ENCODE peak calls at places on chromosomes 4 and X, in seven cellular contexts. P, Z, S, H, W, F and O are unnamed samples.

GRCh38 chrX:154714925-154715324 is 36.0 kb downstream of the GAB3 start:
- DNase-seq in P (no peak), Z (peak; percentile 53), S (no peak), H (no peak), W (peak; percentile 22), F (peak; percentile 71), O (no peak)

GRCh38 chrX:18394477-18394876 is 30.9 kb upstream of the CDKL5 start:
- DNase-seq in P (no peak), Z (no peak), S (no peak), H (no peak), W (no peak), F (no peak), O (no peak)

GRCh38 chr4:35689866-35690265 is 554.4 kb downstream of the ARAP2 start:
- DNase-seq in P (no peak), Z (no peak), S (no peak), H (no peak), W (no peak), F (no peak), O (no peak)

GRCh38 chr4:27003602-27004238 is 143.1 kb downstream of the STIM2 start:
- DNase-seq in P (peak; percentile 20), Z (no peak), S (no peak), H (no peak), W (no peak), F (no peak), O (peak; percentile 23)

GRCh38 chrX:137052641-137053235 is 18.9 kb upstream of the GPR101 start:
- DNase-seq in P (peak; percentile 22), Z (peak; percentile 8), S (peak; percentile 83), H (no peak), W (no peak), F (no peak), O (no peak)

GRCh38 chrX:19602866-19603620 is 87.7 kb upstream of the MAP3K15 start:
- DNase-seq in P (no peak), Z (peak; percentile 54), S (no peak), H (no peak), W (no peak), F (peak; percentile 8), O (no peak)

GRCh38 chrX:56281789-56282188 is 49.6 kb downstream of the KLF8 start:
- DNase-seq in P (no peak), Z (peak; percentile 1), S (no peak), H (no peak), W (peak; percentile 0), F (peak; percentile 37), O (no peak)

GRCh38 chrX:86914569-86914968 is 603.0 kb upstream of the KLHL4 start:
- DNase-seq in P (no peak), Z (no peak), S (no peak), H (no peak), W (no peak), F (no peak), O (no peak)

GRCh38 chr4:8362483-8362882 is 78.0 kb downstream of the ACOX3 start:
- DNase-seq in P (no peak), Z (no peak), S (no peak), H (peak; percentile 25), W (no peak), F (no peak), O (no peak)

GRCh38 chrX:123731258-123731986 is 1.4 kb downstream of the THOC2 start:
- DNase-seq in P (peak; percentile 8), Z (peak; percentile 21), S (peak; percentile 80), H (no peak), W (no peak), F (peak; percentile 26), O (peak; percentile 3)

GRCh38 chr4:110618091-110619000 is 4.5 kb downstream of the PITX2 start:
- DNase-seq in P (no peak), Z (no peak), S (peak; percentile 73), H (no peak), W (no peak), F (no peak), O (no peak)

GRCh38 chr4:114383721-114384120 is 214.9 kb upstream of the UGT8 start:
- DNase-seq in P (no peak), Z (no peak), S (no peak), H (no peak), W (no peak), F (no peak), O (no peak)

GRCh38 chr4:52755409-52755808 is 4.2 kb upstream of the ERVMER34-1 start:
- DNase-seq in P (no peak), Z (no peak), S (no peak), H (no peak), W (no peak), F (no peak), O (no peak)

GRCh38 chr4:106868381-106869035 is 167.6 kb downstream of the DKK2 start:
- DNase-seq in P (no peak), Z (no peak), S (no peak), H (no peak), W (no peak), F (no peak), O (no peak)

GRCh38 chr4:187017156-187017555 is 293.5 kb upstream of the FAT1 start:
- DNase-seq in P (no peak), Z (no peak), S (no peak), H (no peak), W (no peak), F (no peak), O (no peak)

GRCh38 chr4:176838611-176839411 is 46.1 kb upstream of the VEGFC start:
- DNase-seq in P (no peak), Z (peak; percentile 3), S (no peak), H (no peak), W (no peak), F (peak; percentile 65), O (no peak)

GRCh38 chr4:29277381-29277780 is 1442.8 kb upstream of the PCDH7 start:
- DNase-seq in P (no peak), Z (no peak), S (no peak), H (no peak), W (no peak), F (no peak), O (no peak)

GRCh38 chrX:111652719-111653118 is 28.3 kb upstream of the ALG13 start:
- DNase-seq in P (no peak), Z (no peak), S (no peak), H (no peak), W (no peak), F (no peak), O (no peak)

GRCh38 chrX:116230136-116230886 is 59.8 kb downstream of the AGTR2 start:
- DNase-seq in P (no peak), Z (no peak), S (no peak), H (no peak), W (no peak), F (no peak), O (no peak)

GRCh38 chr4:54498661-54499111 is 159.1 kb upstream of the KIT start:
- DNase-seq in P (no peak), Z (no peak), S (no peak), H (no peak), W (no peak), F (no peak), O (no peak)

GRCh38 chrX:97294016-97294415 is 410.3 kb downstream of the RPA4 start:
- DNase-seq in P (no peak), Z (no peak), S (no peak), H (no peak), W (no peak), F (no peak), O (no peak)

GRCh38 chr4:156290811-156291210 is 337.1 kb upstream of the CTSO start:
- DNase-seq in P (no peak), Z (no peak), S (no peak), H (no peak), W (no peak), F (no peak), O (no peak)